ENCODE peak calls at places on chromosomes 1 and 21, in six cellular contexts. K, Z, A, L, X and G are unnamed samples.

GRCh38 chr1:234725177-234726132 is 115.5 kb upstream of the IRF2BP2 start:
- DNase-seq in L (no peak), K (no peak), Z (no peak), A (peak; percentile 33), X (no peak), G (no peak)

GRCh38 chr1:24910751-24911650 is 19.1 kb downstream of the RUNX3 start:
- DNase-seq in Z (no peak), A (no peak), L (no peak), X (peak; percentile 4), K (no peak), G (no peak)

GRCh38 chr1:161216945-161217712 is 2.0 kb downstream of the FCER1G start:
- DNase-seq in K (no peak), Z (no peak), L (no peak), A (no peak), X (no peak), G (no peak)

GRCh38 chr1:174626031-174627020 is 178.6 kb downstream of the GPR52 start:
- DNase-seq in L (no peak), X (no peak), K (no peak), A (no peak), Z (no peak), G (peak; percentile 33)

GRCh38 chr1:29458737-29459550 is 222.6 kb downstream of the PTPRU start:
- DNase-seq in X (no peak), A (no peak), K (no peak), L (no peak), Z (no peak), G (no peak)

GRCh38 chr1:180558664-180559063 is at the start of gene OVAAL:
- DNase-seq in L (no peak), X (no peak), Z (no peak), K (no peak), A (no peak), G (no peak)

GRCh38 chr1:202958544-202959275 is 598 bp upstream of the ADIPOR1 start:
- DNase-seq in Z (no peak), K (no peak), X (no peak), L (no peak), A (no peak), G (no peak)

GRCh38 chr1:106278706-106279105 is 777.8 kb upstream of the PRMT6 start:
- DNase-seq in A (no peak), X (no peak), K (no peak), Z (no peak), L (no peak), G (no peak)

GRCh38 chr1:53398091-53398490 is 61.1 kb upstream of the DMRTB1 start:
- DNase-seq in Z (no peak), A (no peak), X (no peak), L (no peak), K (no peak), G (no peak)

GRCh38 chr1:52520149-52520548 is 32.7 kb downstream of the TUT4 start:
- DNase-seq in L (peak; percentile 10), A (no peak), K (no peak), Z (peak; percentile 25), X (no peak), G (peak; percentile 10)

GRCh38 chr21:42799516-42799915 is 79.8 kb downstream of the WDR4 start:
- DNase-seq in X (no peak), L (no peak), K (no peak), A (no peak), Z (no peak), G (no peak)

GRCh38 chr1:104064391-104064790 is 314.7 kb downstream of the AMY1C start:
- DNase-seq in L (no peak), X (no peak), K (no peak), Z (no peak), A (no peak), G (no peak)

GRCh38 chr1:245805503-245805902 is 650.7 kb downstream of the KIF26B start:
- DNase-seq in Z (no peak), A (no peak), K (no peak), L (no peak), X (no peak), G (no peak)

GRCh38 chr21:46005481-46005881 is 23.9 kb downstream of the COL6A1 start:
- DNase-seq in A (no peak), X (peak; percentile 4), Z (no peak), K (no peak), L (no peak), G (no peak)

GRCh38 chr1:224116131-224116530 is 2.2 kb downstream of the FBXO28 start:
- DNase-seq in K (no peak), L (peak; percentile 21), X (no peak), Z (no peak), A (no peak), G (no peak)

GRCh38 chr1:107536266-107536665 is 395.4 kb downstream of the NTNG1 start:
- DNase-seq in L (no peak), K (no peak), X (no peak), Z (no peak), A (no peak), G (no peak)

GRCh38 chr1:39153684-39154083 is 50.8 kb upstream of the MACF1 start:
- DNase-seq in X (no peak), L (no peak), Z (no peak), A (no peak), K (no peak), G (no peak)

GRCh38 chr21:15732996-15733329 is 3.2 kb downstream of the USP25 start:
- DNase-seq in L (no peak), X (no peak), Z (no peak), A (no peak), K (no peak), G (no peak)

GRCh38 chr1:197862671-197863070 is 39.8 kb upstream of the C1orf53 start:
- DNase-seq in X (no peak), Z (no peak), L (no peak), K (no peak), A (no peak), G (no peak)

GRCh38 chr1:86154581-86155060 is 2.0 kb downstream of the COL24A1 start:
- DNase-seq in K (peak; percentile 38), A (peak; percentile 39), L (no peak), X (peak; percentile 35), Z (no peak), G (no peak)

GRCh38 chr1:201486158-201486557 is 17.2 kb upstream of the PHLDA3 start:
- DNase-seq in L (no peak), Z (no peak), A (no peak), K (no peak), X (no peak), G (no peak)

GRCh38 chr1:196887515-196888239 is at the start of gene CFHR4:
- DNase-seq in A (no peak), K (no peak), Z (no peak), X (no peak), L (no peak), G (no peak)

GRCh38 chr1:63915121-63915520 is 141.3 kb downstream of the ROR1 start:
- DNase-seq in Z (no peak), X (no peak), L (no peak), K (no peak), A (no peak), G (no peak)

GRCh38 chr1:63918395-63918945 is 144.7 kb downstream of the ROR1 start:
- DNase-seq in K (no peak), L (no peak), X (no peak), A (no peak), Z (no peak), G (no peak)

GRCh38 chr1:63916485-63917360 is 142.9 kb downstream of the ROR1 start:
- DNase-seq in A (no peak), X (no peak), L (no peak), K (no peak), Z (no peak), G (no peak)

GRCh38 chr1:63920154-63921117 is 146.6 kb downstream of the ROR1 start:
- DNase-seq in A (no peak), L (peak; percentile 39), Z (peak; percentile 18), X (no peak), K (no peak), G (peak; percentile 94)

GRCh38 chr1:63917571-63918394 is 144.0 kb downstream of the ROR1 start:
- DNase-seq in K (peak; percentile 78), L (no peak), Z (no peak), X (no peak), A (no peak), G (no peak)
- TF ChIP-seq CTCF in K (peak; percentile 58), L (no peak), Z (no peak), X (no peak), A (no peak), G (no peak)

DNA sequence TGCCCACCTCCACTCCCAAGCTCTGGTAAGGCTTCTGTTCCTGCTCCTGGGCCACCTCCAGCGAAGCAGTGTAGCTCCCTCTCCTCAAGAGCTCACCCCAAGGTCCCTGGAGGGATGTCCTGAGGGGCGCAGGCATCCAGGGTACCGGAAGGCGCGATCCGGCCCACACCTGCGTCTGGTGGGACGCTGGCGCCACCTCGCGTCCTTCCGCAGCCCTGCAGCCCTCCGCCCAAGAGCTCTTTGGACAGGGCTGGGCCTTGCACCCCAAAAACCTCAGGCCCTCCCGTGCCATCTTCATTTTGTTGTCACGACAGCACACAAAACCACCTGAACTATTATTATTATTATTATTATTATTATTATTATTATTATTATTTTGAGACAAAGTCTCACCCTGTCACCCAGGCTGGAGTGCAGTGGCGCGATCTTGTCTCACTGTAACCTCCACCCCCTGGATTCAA is 49.2 kb upstream of the PAX7 start:
- DNase-seq in Z (no peak), A (peak; percentile 40), K (peak; percentile 81), X (peak; percentile 79), L (no peak), G (no peak)
- TF ChIP-seq CTCF in Z (peak; percentile 46), A (peak; percentile 76), K (peak; percentile 89), X (peak; percentile 95), L (peak; percentile 54), G (peak; percentile 79)

DNA sequence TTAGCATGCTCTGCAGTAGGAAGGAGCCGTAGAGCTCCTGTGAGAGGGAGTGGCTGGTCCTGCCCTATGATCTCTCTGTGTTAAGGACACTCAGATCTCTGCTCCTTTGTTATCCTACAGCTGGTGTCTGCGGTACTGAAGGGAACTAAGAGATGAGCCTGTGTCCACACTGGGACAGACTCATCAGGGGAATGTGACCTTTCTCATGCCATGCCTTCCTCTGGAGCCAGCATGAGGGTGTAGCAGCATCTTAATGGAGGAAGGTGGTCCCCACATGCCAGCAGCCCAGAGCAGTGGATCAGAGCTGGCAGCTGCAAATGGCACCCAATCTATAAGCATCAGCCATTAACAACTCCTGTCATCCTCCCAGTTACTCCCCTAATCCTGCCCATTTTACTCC is 24.7 kb upstream of the GUCA2B start:
- DNase-seq in X (no peak), L (no peak), A (no peak), K (no peak), Z (no peak), G (no peak)
- TF ChIP-seq CTCF in X (no peak), L (no peak), A (no peak), K (no peak), Z (no peak), G (no peak)

GRCh38 chr1:15073799-15074308 is 79.7 kb upstream of the TMEM51 start:
- DNase-seq in L (no peak), A (no peak), Z (no peak), K (no peak), X (no peak), G (no peak)
- TF ChIP-seq CTCF in L (no peak), A (no peak), Z (no peak), K (no peak), X (no peak), G (no peak)